ENCODE peak calls at places on chromosomes 7 and 10, in five cellular contexts. C is endothelial cell of umbilical vein, Q is retinal pigment epithelial cell, E is thoracic aorta, T is IMR-90. R is an unnamed sample.

GRCh38 chr7:29915481-29916215 is 74.0 kb downstream of the SCRN1 start:
- DNase-seq in C (peak), Q (no peak), E (no peak), T (peak), R (no peak)

GRCh38 chr7:1647961-1648631 is 22.0 kb upstream of the ELFN1 start:
- DNase-seq in C (no peak), Q (no peak), E (no peak), T (no peak), R (no peak)

GRCh38 chr7:146875222-146875785 is 758.7 kb downstream of the CNTNAP2 start:
- DNase-seq in C (no peak), Q (no peak), E (no peak), T (no peak), R (no peak)

GRCh38 chr10:119495061-119495505 is 47.4 kb downstream of the RGS10 start:
- DNase-seq in C (no peak), Q (no peak), E (no peak), T (peak), R (no peak)

GRCh38 chr7:66687186-66687585 is 53.3 kb upstream of the RABGEF1 start:
- DNase-seq in C (no peak), Q (no peak), E (no peak), T (no peak), R (no peak)

GRCh38 chr10:90968448-90969086 is 47.7 kb upstream of the ANKRD1 start:
- DNase-seq in C (peak), Q (no peak), E (no peak), T (peak), R (peak)

GRCh38 chr10:83606275-83606674 is 533.0 kb upstream of the GHITM start:
- DNase-seq in C (no peak), Q (peak), E (no peak), T (no peak), R (no peak)

GRCh38 chr10:116444527-116445142 is 17.0 kb downstream of the PNLIPRP3 start:
- DNase-seq in C (peak), Q (no peak), E (no peak), T (peak), R (peak)

GRCh38 chr7:29968683-29969457 is 20.7 kb downstream of the SCRN1 start:
- DNase-seq in C (no peak), Q (peak), E (no peak), T (peak), R (peak)

GRCh38 chr7:84532196-84532595 is 337.6 kb upstream of the SEMA3A start:
- DNase-seq in C (no peak), Q (no peak), E (no peak), T (no peak), R (no peak)

GRCh38 chr10:29784175-29784773 is 149.5 kb upstream of the SVIL start:
- DNase-seq in C (peak), Q (peak), E (peak), T (peak), R (peak)

GRCh38 chr10:5585517-5586222 is 60.9 kb downstream of the CALML3 start:
- DNase-seq in C (no peak), Q (no peak), E (no peak), T (no peak), R (peak)

GRCh38 chr7:40403664-40404476 is 269.1 kb downstream of the SUGCT start:
- DNase-seq in C (no peak), Q (no peak), E (no peak), T (no peak), R (no peak)

GRCh38 chr7:148962823-148963582 is 65.3 kb downstream of the PDIA4 start:
- DNase-seq in C (peak), Q (no peak), E (no peak), T (peak), R (no peak)

DNA sequence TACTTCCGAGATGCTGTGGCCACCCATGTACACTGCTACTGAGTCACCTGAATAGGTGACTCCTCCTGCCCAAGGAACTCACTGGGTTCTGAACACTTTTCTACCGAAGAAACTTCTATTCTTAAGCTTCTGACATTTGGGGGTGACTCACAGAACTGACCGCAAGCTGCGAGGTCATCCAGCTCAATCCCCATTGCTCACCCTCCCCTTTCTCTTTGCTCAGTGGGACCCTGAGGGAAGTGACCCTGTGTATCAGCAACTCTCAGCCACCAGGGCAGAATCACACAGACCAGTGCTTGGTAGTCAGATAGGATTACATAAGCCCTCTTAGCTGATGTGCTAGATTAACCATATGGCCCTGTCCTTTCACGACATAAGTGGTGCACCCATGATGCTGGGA is 46.3 kb downstream of the INSYN2A start:
- DNase-seq in C (peak), Q (no peak), E (no peak), T (peak), R (peak)
- TF ChIP-seq CTCF in C (no peak), Q (no peak), E (no peak), T (no peak), R (peak)

GRCh38 chr10:132253092-132253687 is 54.6 kb downstream of the STK32C start:
- DNase-seq in C (no peak), Q (no peak), E (no peak), T (no peak), R (no peak)

GRCh38 chr10:132250456-132251223 is 57.1 kb downstream of the STK32C start:
- DNase-seq in C (no peak), Q (no peak), E (no peak), T (no peak), R (no peak)

GRCh38 chr10:132251928-132252327 is 55.8 kb downstream of the STK32C start:
- DNase-seq in C (no peak), Q (no peak), E (no peak), T (no peak), R (no peak)

GRCh38 chr10:132254841-132255240 is 52.9 kb downstream of the STK32C start:
- DNase-seq in C (no peak), Q (no peak), E (no peak), T (no peak), R (no peak)

GRCh38 chr10:132252412-132252811 is 55.3 kb downstream of the STK32C start:
- DNase-seq in C (no peak), Q (no peak), E (no peak), T (no peak), R (no peak)
- TF ChIP-seq CTCF in C (no peak), Q (peak), E (no peak), T (no peak), R (peak)

GRCh38 chr10:33273295-33274002 is 61.0 kb downstream of the NRP1 start:
- DNase-seq in C (peak), Q (peak), E (peak), T (peak), R (peak)
- TF ChIP-seq CTCF in C (peak), Q (peak), E (no peak), T (peak), R (peak)

GRCh38 chr7:97450516-97450915 is 281.4 kb upstream of the TAC1 start:
- DNase-seq in C (no peak), Q (no peak), E (no peak), T (no peak), R (no peak)
- TF ChIP-seq CTCF in C (no peak), Q (no peak), E (no peak), T (no peak), R (no peak)

R was measured in astrocyte of the cerebellum.